ENCODE peak calls at places on chromosome 10, in seven cellular contexts. P is PC-9; T is trophoblast cell; B is upper lobe of right lung; J is activated CD4-positive, alpha-beta T cell treated with anti-CD3 and anti-CD28 coated beads, Interleukin-2, amount 10 ng/mL, durations not matched to agents 7 days and 5 days; Q is breast epithelium; M is HFFc6. X is an unnamed sample.

GRCh38 chr10:103598654-103599115 is 105.2 kb downstream of the NEURL1 start:
- DNase-seq in P (peak), T (peak), B (no peak), J (peak), Q (no peak), M (peak), X (no peak)

GRCh38 chr10:63396123-63396719 is 69.6 kb downstream of the JMJD1C start:
- DNase-seq in P (no peak), T (no peak), B (no peak), J (no peak), Q (no peak), M (no peak), X (no peak)

GRCh38 chr10:28293238-28294168 is 9.4 kb downstream of the MPP7 start:
- DNase-seq in P (no peak), T (peak), B (no peak), J (no peak), Q (no peak), M (no peak), X (no peak)

GRCh38 chr10:21981118-21981517 is 22.4 kb downstream of the DNAJC1 start:
- DNase-seq in P (no peak), T (no peak), B (no peak), J (no peak), Q (no peak), M (no peak), X (no peak)

GRCh38 chr10:16009736-16010259 is 149.5 kb upstream of the MINDY3 start:
- DNase-seq in P (no peak), T (no peak), B (no peak), J (no peak), Q (no peak), M (no peak), X (no peak)

GRCh38 chr10:109770000-109770399 is 153.3 kb downstream of the XPNPEP1 start:
- DNase-seq in P (no peak), T (no peak), B (no peak), J (no peak), Q (no peak), M (no peak), X (no peak)

GRCh38 chr10:115046686-115047244 is 46.4 kb upstream of the ATRNL1 start:
- DNase-seq in P (no peak), T (no peak), B (no peak), J (no peak), Q (no peak), M (no peak), X (no peak)

GRCh38 chr10:54559498-54559897 is 241.5 kb downstream of the PCDH15 start:
- DNase-seq in P (no peak), T (no peak), B (no peak), J (no peak), Q (no peak), M (no peak), X (no peak)

GRCh38 chr10:129104266-129105045 is 362.6 kb upstream of the MGMT start:
- DNase-seq in P (no peak), T (no peak), B (no peak), J (no peak), Q (no peak), M (no peak), X (no peak)

X was measured in NCI-H1436 treated with DMSO at 0.1 percent for 48 hours.